ENCODE peak calls at places on chromosomes 1 and 21, in five cellular contexts. F is fibroblast of lung, W is upper lobe of right lung, Q is SJSA1, O is heart left ventricle. Y is an unnamed sample. For H3K4me1, the result is how much of the 10 kb centered on the place peaks cover.

GRCh38 chr1:206866062-206866461 is 639 bp downstream of the IL20 start:
- DNase-seq in F (no peak), W (no peak), Q (peak), O (no peak), Y (no peak)

GRCh38 chr21:29650561-29651022 is 289.2 kb downstream of the GRIK1 start:
- DNase-seq in F (no peak), W (no peak), Q (no peak), O (no peak), Y (no peak)

GRCh38 chr1:67948155-67949075 is 102.0 kb downstream of the DIRAS3 start:
- DNase-seq in F (peak), W (no peak), Q (peak), O (no peak), Y (no peak)

GRCh38 chr1:159815926-159816325 is 10.7 kb upstream of the SLAMF8 start:
- DNase-seq in F (no peak), W (no peak), Q (no peak), O (no peak), Y (no peak)

GRCh38 chr1:64663654-64664053 is 81.2 kb upstream of the RAVER2 start:
- DNase-seq in F (no peak), W (no peak), Q (no peak), O (no peak), Y (peak)

GRCh38 chr21:42195378-42196031 is 23.4 kb upstream of the ABCG1 start:
- DNase-seq in F (peak), W (peak), Q (no peak), O (no peak), Y (no peak)

GRCh38 chr1:204017032-204017431 is 55.9 kb upstream of the SOX13 start:
- DNase-seq in F (no peak), W (no peak), Q (no peak), O (no peak), Y (no peak)

GRCh38 chr1:235326719-235327558 is 1.0 kb downstream of the ARID4B start:
- DNase-seq in F (no peak), W (peak), Q (peak), O (peak), Y (peak)

GRCh38 chr1:231557898-231558710 is 29.6 kb downstream of the TSNAX start:
- DNase-seq in F (peak), W (no peak), Q (peak), O (no peak), Y (no peak)

GRCh38 chr1:225973158-225973557 is 26.0 kb downstream of the SDE2 start:
- DNase-seq in F (no peak), W (no peak), Q (no peak), O (no peak), Y (no peak)

GRCh38 chr1:56577859-56578663 is 1.3 kb downstream of the PLPP3 start:
- DNase-seq in F (peak), W (peak), Q (peak), O (peak), Y (peak)

GRCh38 chr1:200217703-200218102 is 190.2 kb downstream of the NR5A2 start:
- DNase-seq in F (no peak), W (no peak), Q (no peak), O (no peak), Y (no peak)

GRCh38 chr21:15050588-15051377 is 14.0 kb downstream of the NRIP1 start:
- DNase-seq in F (no peak), W (no peak), Q (no peak), O (no peak), Y (peak)
- H3K4me1 ChIP-seq in F (under half), W (under half), Q (under half), O (half or more), Y (under half)

GRCh38 chr1:9822897-9823692 is 670 bp downstream of the CLSTN1 start:
- DNase-seq in F (no peak), W (peak), Q (peak), O (no peak), Y (peak)
- H3K27ac ChIP-seq in F (peak), W (no peak), Q (no peak), O (peak), Y (peak)

DNA sequence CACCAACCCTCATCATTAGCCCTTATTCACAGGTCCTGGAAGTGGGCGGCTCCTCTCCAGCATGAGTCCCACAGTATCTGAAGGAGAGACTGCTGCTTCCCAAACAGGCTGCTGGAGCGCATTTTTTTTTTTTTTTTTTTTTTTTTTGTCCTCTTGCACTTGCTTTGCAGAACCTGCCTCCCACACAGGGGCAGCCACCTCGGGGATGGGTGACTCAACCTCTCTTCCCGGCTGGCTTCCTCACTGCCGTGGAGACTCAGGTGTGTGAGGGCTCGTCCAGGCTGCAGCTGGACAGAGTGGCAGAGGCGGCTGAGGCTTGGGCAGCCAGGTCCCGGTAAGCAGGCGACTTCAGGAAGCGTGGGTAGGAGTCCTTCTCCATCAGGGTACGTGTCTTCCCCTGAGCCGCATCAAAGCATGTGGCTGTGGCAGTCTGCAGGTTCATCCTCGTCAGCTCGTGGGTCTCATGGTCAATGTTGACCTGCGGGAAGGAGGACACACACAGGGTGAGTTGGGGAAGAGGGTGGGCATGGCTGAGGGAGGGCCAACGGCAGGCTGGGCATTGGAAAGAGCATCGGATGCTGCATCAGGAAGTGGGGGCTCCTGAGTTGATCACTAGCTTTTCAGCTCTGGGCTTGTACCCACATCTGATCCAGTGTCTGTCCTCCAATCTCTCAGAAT is 4.0 kb downstream of the RGS16 start:
- DNase-seq in F (no peak), W (no peak), Q (no peak), O (no peak), Y (no peak)
- H3K4me1 ChIP-seq in F (under half), W (under half), Q (under half), O (under half), Y (under half)

DNA sequence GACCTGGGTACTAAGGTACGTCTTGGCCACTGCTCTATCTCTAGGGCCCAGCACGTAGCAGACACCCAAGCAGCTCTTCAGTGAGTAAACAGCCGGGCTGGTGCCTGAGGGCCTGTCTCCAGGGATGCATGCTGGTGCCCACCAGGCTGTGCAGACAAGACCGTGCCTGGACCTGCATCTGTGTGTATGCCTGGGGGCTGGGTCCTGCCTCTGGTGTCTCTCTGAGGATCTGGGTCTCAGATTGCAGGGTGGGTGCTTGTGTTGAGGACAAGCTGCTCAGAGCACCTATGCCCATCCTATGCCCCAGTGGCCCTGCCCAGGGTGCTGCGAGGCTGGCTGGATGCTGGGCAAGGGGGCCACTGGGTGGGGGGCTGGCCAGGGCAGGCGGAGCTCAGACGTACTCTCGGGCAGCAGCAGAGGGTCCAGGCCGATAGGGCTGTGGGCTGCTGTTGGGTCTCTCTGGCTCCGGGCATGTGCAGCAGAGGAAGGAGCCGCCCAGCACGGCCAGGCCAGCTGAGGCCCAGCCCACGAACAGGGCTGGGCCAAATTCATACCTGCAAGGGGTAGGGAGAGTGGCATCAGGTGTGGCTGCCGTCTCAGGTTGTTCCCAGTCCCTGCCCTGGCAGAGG is 4.4 kb downstream of the CLDN19 start:
- DNase-seq in F (no peak), W (no peak), Q (no peak), O (no peak), Y (no peak)
- H3K27ac ChIP-seq in F (no peak), W (no peak), Q (no peak), O (no peak), Y (no peak)

GRCh38 chr1:19818324-19818723 is 3.2 kb upstream of the RNF186 start:
- DNase-seq in F (no peak), W (no peak), Q (no peak), O (no peak), Y (no peak)

GRCh38 chr1:19819701-19820100 is 4.6 kb upstream of the RNF186 start:
- DNase-seq in F (no peak), W (no peak), Q (no peak), O (no peak), Y (no peak)

GRCh38 chr1:19814681-19815503 is at the start of gene RNF186:
- DNase-seq in F (no peak), W (peak), Q (no peak), O (no peak), Y (no peak)

GRCh38 chr1:19815801-19816736 is 986 bp upstream of the RNF186 start:
- DNase-seq in F (no peak), W (no peak), Q (no peak), O (no peak), Y (no peak)

GRCh38 chr1:19817160-19817559 is 2.1 kb upstream of the RNF186 start:
- DNase-seq in F (no peak), W (no peak), Q (no peak), O (no peak), Y (no peak)
- H3K4me1 ChIP-seq in F (under half), W (under half), Q (under half), O (under half), Y (under half)

DNA sequence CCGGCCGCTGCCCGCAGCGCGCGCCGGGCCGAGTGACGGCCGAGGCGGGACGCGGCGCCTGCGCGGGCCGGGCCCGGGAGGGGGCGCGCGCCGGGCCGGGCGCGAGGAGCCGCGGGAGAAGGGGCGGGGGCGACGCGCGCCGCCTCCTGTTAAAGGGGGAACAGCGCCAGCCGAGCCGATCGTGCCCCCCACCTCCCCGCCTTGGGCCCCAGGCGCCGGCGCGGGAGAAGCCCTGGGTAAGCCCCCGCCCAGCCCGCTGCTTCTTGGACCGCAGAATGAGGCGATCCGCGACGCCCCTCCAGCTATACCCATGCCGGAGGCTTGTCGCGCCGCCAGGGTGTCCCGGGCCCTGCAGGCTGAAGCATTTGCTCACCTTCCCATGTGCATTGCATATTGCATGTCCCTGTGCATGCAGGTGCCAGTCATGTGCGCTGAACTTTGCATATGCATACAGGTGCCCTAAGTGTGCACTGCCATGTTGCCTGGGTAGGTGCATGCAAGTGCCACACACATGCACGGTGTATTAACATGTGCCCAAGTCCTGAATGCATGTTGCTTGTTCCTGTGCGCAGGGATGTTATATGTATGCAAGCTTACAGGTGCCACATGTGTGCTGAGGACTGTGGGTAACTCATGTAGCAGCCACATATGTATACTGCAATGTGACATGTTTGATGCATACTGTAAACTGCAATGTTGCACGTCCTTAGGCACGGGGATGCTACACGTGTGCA is at the start of gene ADGRB2:
- DNase-seq in F (no peak), W (no peak), Q (peak), O (no peak), Y (peak)
- H3K27ac ChIP-seq in F (no peak), W (no peak), Q (no peak), O (no peak), Y (no peak)